ENCODE peak calls at places on chromosomes 5 and 9, in five cellular contexts. U is NB4; K is stimulated activated CD4-positive, alpha-beta T cell treated with anti-CD3 and anti-CD28 coated beads, Interleukin-4, amount 100 ng/mL, for 48 hours; G is Right ventricle myocardium superior; B is Kasumi-1. J is an unnamed sample.

GRCh38 chr5:123868267-123868666 is 356.3 kb downstream of the CSNK1G3 start:
- DNase-seq in G (no peak), U (no peak), B (no peak), K (no peak), J (peak)

GRCh38 chr9:101674165-101674564 is 64.3 kb downstream of the GRIN3A start:
- DNase-seq in U (no peak), K (no peak), G (no peak), B (peak), J (no peak)

GRCh38 chr9:86507119-86507731 is 153.0 kb upstream of the TUT7 start:
- DNase-seq in G (no peak), U (no peak), K (no peak), B (no peak), J (no peak)

GRCh38 chr5:38678079-38678478 is 121.6 kb upstream of the LIFR start:
- DNase-seq in U (no peak), K (no peak), B (no peak), G (no peak), J (no peak)

GRCh38 chr5:94558028-94558427 is 60.4 kb downstream of the KIAA0825 start:
- DNase-seq in G (no peak), B (no peak), K (no peak), U (no peak), J (no peak)

GRCh38 chr5:74009502-74009901 is 383.5 kb downstream of the ARHGEF28 start:
- DNase-seq in B (no peak), U (no peak), K (no peak), G (no peak), J (no peak)

GRCh38 chr5:54644226-54644625 is 126.7 kb downstream of the SNX18 start:
- DNase-seq in B (no peak), K (no peak), G (no peak), U (no peak), J (no peak)

GRCh38 chr5:51279983-51280382 is 103.3 kb upstream of the ISL1 start:
- DNase-seq in G (no peak), B (no peak), U (no peak), K (no peak), J (no peak)

GRCh38 chr9:134402182-134402581 is 75.9 kb downstream of the RXRA start:
- DNase-seq in K (no peak), U (peak), G (no peak), B (no peak), J (no peak)

GRCh38 chr5:56986631-56986957 is 34.7 kb upstream of the MIER3 start:
- DNase-seq in U (no peak), G (no peak), K (no peak), B (no peak), J (no peak)

GRCh38 chr9:65400886-65401285 is 115.9 kb upstream of the FOXD4L5 start:
- DNase-seq in G (no peak), B (no peak), K (no peak), U (no peak), J (no peak)

GRCh38 chr5:77649776-77650175 is 11.3 kb upstream of the OTP start:
- DNase-seq in B (no peak), U (no peak), G (no peak), K (no peak), J (no peak)

GRCh38 chr5:54725391-54726280 is 208.1 kb downstream of the SNX18 start:
- DNase-seq in B (no peak), U (no peak), K (no peak), G (no peak), J (no peak)

GRCh38 chr9:78291240-78291915 is 5.5 kb upstream of the PSAT1 start:
- DNase-seq in K (no peak), B (no peak), U (no peak), G (no peak), J (no peak)

GRCh38 chr5:171162602-171163001 is 146.4 kb upstream of the TLX3 start:
- DNase-seq in B (peak), K (no peak), G (no peak), U (peak), J (no peak)

GRCh38 chr5:167642779-167643517 is 648.5 kb upstream of the WWC1 start:
- DNase-seq in K (no peak), U (no peak), B (no peak), G (no peak), J (no peak)

GRCh38 chr9:137406876-137407589 is 15.9 kb downstream of the EXD3 start:
- DNase-seq in G (peak), B (peak), U (peak), K (peak), J (peak)

GRCh38 chr5:149935431-149935901 is 9.1 kb downstream of the PDE6A start:
- DNase-seq in K (no peak), U (no peak), B (no peak), G (no peak), J (no peak)

GRCh38 chr9:124505006-124505900 is 1.9 kb downstream of the NR5A1 start:
- DNase-seq in U (no peak), B (no peak), K (no peak), G (no peak), J (no peak)

GRCh38 chr5:131224387-131225191 is 39.3 kb upstream of the CDC42SE2 start:
- DNase-seq in G (peak), B (no peak), U (peak), K (no peak), J (peak)

GRCh38 chr9:32738501-32739172 is 44.7 kb upstream of the TMEM215 start:
- DNase-seq in U (no peak), G (no peak), K (no peak), B (no peak), J (no peak)

GRCh38 chr5:138141734-138142133 is 2.5 kb upstream of the NME5 start:
- DNase-seq in G (no peak), U (no peak), B (no peak), K (no peak), J (no peak)

GRCh38 chr9:14396171-14396570 is 82.2 kb upstream of the NFIB start:
- DNase-seq in K (no peak), G (peak), U (no peak), B (no peak), J (no peak)

J was measured in body of pancreas.